ENCODE peak calls at places on chromosome 15, in six cellular contexts. H is activated T-cell treated with anti-CD3 and anti-CD28 coated beads for 1 hour, X is ELR, Q is dorsolateral prefrontal cortex, A is stomach, V is MM.1S. I is an unnamed sample.

GRCh38 chr15:98560338-98560737 is 88.0 kb upstream of the IGF1R start:
- DNase-seq in H (no peak), X (no peak), Q (no peak), A (no peak), V (no peak), I (no peak)

GRCh38 chr15:85430406-85431204 is 50.2 kb downstream of the AKAP13 start:
- DNase-seq in H (no peak), X (no peak), Q (no peak), A (no peak), V (no peak), I (no peak)

GRCh38 chr15:99305761-99306505 is 54.7 kb downstream of the LRRC28 start:
- DNase-seq in H (no peak), X (no peak), Q (no peak), A (peak), V (no peak), I (peak)

GRCh38 chr15:74954515-74954914 is 2.1 kb downstream of the RPP25 start:
- DNase-seq in H (no peak), X (no peak), Q (no peak), A (no peak), V (no peak), I (peak)

GRCh38 chr15:98077186-98077585 is 116.7 kb downstream of the ARRDC4 start:
- DNase-seq in H (no peak), X (no peak), Q (no peak), A (no peak), V (no peak), I (peak)

GRCh38 chr15:42681119-42681518 is 55.8 kb downstream of the CDAN1 start:
- DNase-seq in H (no peak), X (no peak), Q (no peak), A (no peak), V (no peak), I (no peak)

GRCh38 chr15:57923311-57923710 is 142.2 kb downstream of the ALDH1A2 start:
- DNase-seq in H (no peak), X (no peak), Q (no peak), A (peak), V (no peak), I (peak)

GRCh38 chr15:70902105-70902504 is 9.5 kb downstream of the LRRC49 start:
- DNase-seq in H (no peak), X (peak), Q (no peak), A (no peak), V (no peak), I (peak)

GRCh38 chr15:57654136-57654845 is 52.2 kb upstream of the POLR2M start:
- DNase-seq in H (no peak), X (peak), Q (no peak), A (no peak), V (no peak), I (peak)

GRCh38 chr15:95291878-95292472 is 1038.5 kb upstream of the NR2F2 start:
- DNase-seq in H (no peak), X (peak), Q (no peak), A (no peak), V (peak), I (peak)

GRCh38 chr15:63157891-63158431 is 684 bp upstream of the RPS27L start:
- DNase-seq in H (no peak), X (peak), Q (no peak), A (peak), V (peak), I (peak)

GRCh38 chr15:70478251-70478990 is 284.9 kb downstream of the UACA start:
- DNase-seq in H (no peak), X (no peak), Q (peak), A (no peak), V (peak), I (no peak)

GRCh38 chr15:88908697-88909621 is 4.2 kb downstream of the MFGE8 start:
- DNase-seq in H (no peak), X (peak), Q (no peak), A (no peak), V (no peak), I (no peak)

GRCh38 chr15:31333119-31333518 is 6.5 kb downstream of the KLF13 start:
- DNase-seq in H (no peak), X (no peak), Q (no peak), A (no peak), V (no peak), I (no peak)

GRCh38 chr15:65583701-65584100 is 27.2 kb downstream of the INTS14 start:
- DNase-seq in H (peak), X (peak), Q (no peak), A (no peak), V (peak), I (peak)

GRCh38 chr15:48644498-48644826 is 1.0 kb downstream of the FBN1 start:
- DNase-seq in H (no peak), X (peak), Q (no peak), A (no peak), V (no peak), I (peak)

GRCh38 chr15:41943543-41944312 is 28.6 kb downstream of the EHD4 start:
- DNase-seq in H (no peak), X (no peak), Q (no peak), A (no peak), V (no peak), I (no peak)

GRCh38 chr15:60844431-60845174 is 365.7 kb upstream of the ICE2 start:
- DNase-seq in H (peak), X (no peak), Q (no peak), A (no peak), V (no peak), I (no peak)

GRCh38 chr15:71802770-71803169 is 7.6 kb upstream of the NR2E3 start:
- DNase-seq in H (no peak), X (no peak), Q (no peak), A (no peak), V (peak), I (no peak)

GRCh38 chr15:49831206-49831965 is 210.5 kb downstream of the DTWD1 start:
- DNase-seq in H (no peak), X (peak), Q (no peak), A (no peak), V (no peak), I (peak)

GRCh38 chr15:100234158-100235029 is 107.4 kb downstream of the ADAMTS17 start:
- DNase-seq in H (no peak), X (no peak), Q (no peak), A (no peak), V (no peak), I (no peak)

GRCh38 chr15:101045236-101045646 is 126.1 kb downstream of the LRRK1 start:
- DNase-seq in H (no peak), X (no peak), Q (peak), A (peak), V (no peak), I (no peak)

I was measured in GM23248.